ENCODE peak calls at places on chromosome 9, in six cellular contexts. M is choroid plexus epithelial cell, B is PC-9, X is lower lobe of right lung, S is uterus, H is AG04450. E is an unnamed sample.

GRCh38 chr9:105062222-105062850 is 134.4 kb upstream of the ABCA1 start:
- DNase-seq in H (no peak), X (no peak), B (no peak), M (no peak), S (no peak), E (no peak)

GRCh38 chr9:89872913-89873707 is 268.3 kb downstream of the GADD45G start:
- DNase-seq in H (no peak), M (no peak), S (peak), X (peak), B (no peak), E (no peak)

GRCh38 chr9:125548141-125548540 is 158.9 kb downstream of the MAPKAP1 start:
- DNase-seq in B (no peak), S (no peak), H (no peak), X (no peak), M (no peak), E (no peak)

GRCh38 chr9:99803694-99804093 is 18.0 kb upstream of the NR4A3 start:
- DNase-seq in B (no peak), X (no peak), H (no peak), M (no peak), S (no peak), E (no peak)

GRCh38 chr9:127521919-127522304 is 70.6 kb downstream of the LRSAM1 start:
- DNase-seq in H (no peak), M (no peak), X (peak), S (no peak), B (peak), E (no peak)

GRCh38 chr9:106697799-106698591 is 165.0 kb upstream of the ZNF462 start:
- DNase-seq in M (peak), B (no peak), X (peak), H (no peak), S (peak), E (peak)

GRCh38 chr9:18299449-18299848 is 174.5 kb upstream of the ADAMTSL1 start:
- DNase-seq in M (no peak), B (no peak), X (no peak), S (no peak), H (no peak), E (no peak)

GRCh38 chr9:75138260-75139040 is 50.1 kb downstream of the OSTF1 start:
- DNase-seq in S (no peak), B (no peak), M (no peak), X (no peak), H (no peak), E (no peak)

GRCh38 chr9:93332317-93332716 is 119.2 kb upstream of the FAM120A start:
- DNase-seq in M (no peak), B (no peak), S (no peak), X (no peak), H (no peak), E (no peak)

GRCh38 chr9:98075332-98075805 is 18.8 kb downstream of the NANS start:
- DNase-seq in M (peak), S (no peak), B (no peak), X (no peak), H (peak), E (peak)

GRCh38 chr9:133875131-133875530 is 117.0 kb downstream of the VAV2 start:
- DNase-seq in M (no peak), H (no peak), B (no peak), S (no peak), X (no peak), E (no peak)

GRCh38 chr9:132312426-132312825 is 42.4 kb downstream of the SETX start:
- DNase-seq in S (no peak), M (no peak), H (no peak), X (no peak), B (no peak), E (no peak)

GRCh38 chr9:132311978-132312377 is 42.8 kb downstream of the SETX start:
- DNase-seq in M (peak), X (no peak), S (no peak), H (no peak), B (no peak), E (no peak)

GRCh38 chr9:132309056-132309455 is 45.7 kb downstream of the SETX start:
- DNase-seq in M (no peak), B (no peak), S (no peak), X (no peak), H (no peak), E (no peak)

GRCh38 chr9:132312873-132313272 is 41.9 kb downstream of the SETX start:
- DNase-seq in M (peak), B (no peak), S (no peak), H (no peak), X (no peak), E (no peak)
- TF ChIP-seq CTCF in M (peak), B (peak), S (no peak), H (peak), X (no peak), E (peak)

GRCh38 chr9:92327283-92327850 is 1.6 kb downstream of the CENPP start:
- DNase-seq in B (no peak), S (no peak), H (no peak), M (no peak), X (no peak), E (no peak)
- H3K4me3 ChIP-seq in B (no peak), S (no peak), H (no peak), M (no peak), X (no peak), E (no peak)

DNA sequence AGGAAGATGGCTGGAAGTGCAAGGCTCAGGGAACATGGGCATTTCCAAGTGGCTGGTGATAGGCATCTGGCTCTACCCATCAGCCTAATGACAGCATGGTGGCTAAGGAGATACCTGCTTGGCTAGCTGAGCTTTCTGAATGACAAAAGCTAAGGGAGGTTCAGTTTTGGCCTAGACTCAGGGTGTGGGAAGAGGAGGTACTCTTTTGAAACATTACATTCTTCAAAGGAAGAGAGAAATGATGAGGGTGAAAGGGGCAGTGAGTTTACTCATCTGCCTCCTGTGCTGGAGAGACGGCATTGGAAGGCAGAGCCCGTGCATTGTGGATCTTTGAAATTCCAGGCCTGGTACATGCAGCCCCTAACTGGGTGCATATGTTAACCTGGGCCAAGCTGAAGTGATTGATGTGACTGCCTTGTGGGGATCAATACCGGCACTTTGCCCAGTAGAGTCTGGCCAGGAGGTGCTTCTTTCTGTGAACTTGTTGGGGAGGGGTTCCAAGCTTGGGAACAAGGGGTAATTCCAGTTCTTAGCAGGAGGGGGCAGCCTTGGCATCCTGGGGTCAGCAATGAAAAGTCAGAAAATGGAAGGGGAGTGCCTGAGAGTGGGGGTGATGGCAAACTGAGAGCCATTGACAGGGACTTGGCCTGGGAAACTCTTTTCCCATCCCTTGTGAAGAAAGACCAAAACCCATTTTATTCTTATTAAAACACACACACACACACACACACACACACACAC is 108.6 kb downstream of the ACER2 start:
- DNase-seq in X (no peak), M (no peak), H (no peak), B (no peak), S (no peak), E (no peak)
- TF ChIP-seq CTCF in X (no peak), M (peak), H (peak), B (no peak), S (no peak), E (peak)

GRCh38 chr9:131282688-131283422 is 6.5 kb upstream of the FAM78A start:
- DNase-seq in H (no peak), X (no peak), S (no peak), M (peak), B (no peak), E (no peak)
- H3K4me3 ChIP-seq in H (peak), X (peak), S (no peak), M (no peak), B (no peak), E (no peak)

DNA sequence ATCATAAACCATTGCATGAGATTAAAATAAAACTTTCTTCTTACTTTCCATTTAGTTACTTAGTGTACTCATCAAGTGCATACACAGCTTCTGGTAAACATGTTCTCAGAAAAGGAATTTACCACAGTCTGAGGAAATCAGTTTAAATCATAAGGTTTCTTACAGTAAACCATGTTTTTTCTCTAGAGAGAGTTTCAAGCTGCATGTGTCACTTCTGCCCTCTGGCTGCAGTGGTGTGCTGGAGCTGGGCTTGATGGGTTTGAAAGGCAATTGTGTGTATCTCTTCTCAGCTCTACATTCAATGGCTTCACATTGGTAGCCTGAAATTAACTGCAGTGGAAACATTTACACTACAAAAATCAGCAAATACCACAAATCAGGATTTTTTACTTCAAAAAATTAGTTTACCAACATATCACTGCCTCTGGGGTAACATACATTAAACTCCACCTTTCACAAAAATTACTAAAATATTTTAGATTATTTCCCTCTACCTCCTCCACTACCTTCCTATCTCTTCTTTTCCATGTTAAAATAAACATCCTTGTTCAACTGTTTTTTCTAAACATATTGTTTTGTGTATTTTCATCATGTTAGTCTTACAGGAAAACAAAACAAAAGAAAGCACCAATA is 414.3 kb downstream of the ANXA1 start:
- DNase-seq in M (peak), X (no peak), B (no peak), H (no peak), S (no peak), E (peak)
- TF ChIP-seq CTCF in M (peak), X (peak), B (peak), H (no peak), S (peak), E (peak)

GRCh38 chr9:2022560-2022959 is 7.4 kb downstream of the SMARCA2 start:
- DNase-seq in H (no peak), S (no peak), M (no peak), B (no peak), X (no peak), E (no peak)

GRCh38 chr9:2023042-2023441 is 7.9 kb downstream of the SMARCA2 start:
- DNase-seq in S (no peak), X (no peak), H (no peak), B (no peak), M (no peak), E (no peak)

GRCh38 chr9:2024888-2025781 is 10.0 kb downstream of the SMARCA2 start:
- DNase-seq in M (peak), H (no peak), B (no peak), S (no peak), X (no peak), E (peak)

GRCh38 chr9:2021731-2022130 is 6.6 kb downstream of the SMARCA2 start:
- DNase-seq in H (no peak), S (no peak), X (no peak), M (no peak), B (no peak), E (no peak)

GRCh38 chr9:2023532-2023931 is 8.4 kb downstream of the SMARCA2 start:
- DNase-seq in S (no peak), B (no peak), H (no peak), M (no peak), X (no peak), E (no peak)
- H3K4me3 ChIP-seq in S (no peak), B (no peak), H (no peak), M (no peak), X (no peak), E (no peak)

DNA sequence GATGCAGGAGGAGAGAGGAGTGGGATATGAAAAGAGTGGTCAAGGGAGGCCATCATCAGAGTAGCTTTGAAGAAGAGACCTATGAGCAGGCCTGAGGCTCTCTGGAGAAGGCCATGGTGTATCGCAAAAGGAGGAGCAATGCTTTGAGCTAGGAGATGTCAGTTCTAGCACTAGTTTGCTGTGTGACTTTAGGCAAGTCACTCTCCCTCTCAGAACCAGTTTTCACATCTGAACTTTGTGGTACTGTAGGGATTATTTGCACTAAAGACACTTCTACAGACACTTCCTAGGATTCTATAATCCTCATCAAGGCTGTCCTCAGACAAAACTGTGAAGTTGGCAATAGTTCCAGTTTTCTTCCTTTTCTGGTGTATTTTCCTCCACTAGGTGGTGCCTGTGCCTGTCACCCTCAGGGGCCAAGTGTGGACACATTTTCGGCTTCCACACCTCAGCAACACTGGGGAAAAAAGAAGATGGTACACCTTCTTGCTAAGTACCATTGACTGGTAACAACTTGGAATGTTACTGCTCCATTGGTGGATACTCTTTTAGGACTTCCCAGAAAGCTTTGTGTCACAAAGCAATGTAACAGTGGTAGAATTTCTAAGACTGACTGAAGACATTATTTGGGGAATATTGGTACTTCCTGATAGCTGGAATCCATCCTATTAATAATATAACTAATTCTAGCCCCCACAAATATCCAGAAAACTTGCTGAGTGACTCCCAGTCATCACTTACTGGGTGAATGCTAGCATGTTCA is 9.9 kb downstream of the PAPPA start:
- DNase-seq in B (no peak), H (no peak), M (no peak), S (no peak), X (no peak), E (no peak)
- TF ChIP-seq CTCF in B (peak), H (peak), M (peak), S (no peak), X (peak), E (peak)

DNA sequence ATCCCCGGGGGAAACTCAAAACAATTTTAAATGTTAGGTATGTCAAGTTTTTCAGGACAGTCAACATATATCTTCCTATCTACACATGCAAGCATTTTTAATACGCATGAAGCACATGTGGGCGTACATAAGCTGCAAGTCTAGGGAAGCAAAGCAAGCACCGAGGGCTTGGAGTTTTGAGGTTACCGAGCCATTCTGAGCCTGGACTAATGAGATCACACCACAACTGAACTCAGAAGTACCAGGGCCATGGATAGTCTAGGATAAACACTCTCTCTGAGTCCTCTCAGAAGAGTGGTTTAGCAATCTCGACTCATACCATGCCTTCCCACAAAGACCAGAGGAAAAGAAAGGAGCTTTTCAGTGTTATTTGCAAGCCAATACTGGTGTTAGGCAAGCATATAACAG is 154.2 kb downstream of the AUH start:
- DNase-seq in X (no peak), M (peak), H (no peak), B (no peak), S (no peak), E (peak)
- H3K4me3 ChIP-seq in X (no peak), M (no peak), H (no peak), B (no peak), S (no peak), E (no peak)